ENCODE peak calls at places on chromosomes 12 and 14, in ten cellular contexts. D is GM20000, F is Peyer's patch, Y is foreskin fibroblast, L is adrenal gland, C is fibroblast of pulmonary artery, B is type B pancreatic cell, M is left ventricle myocardium inferior, P is WTC11, V is RWPE1. X is an unnamed sample.
A peak's percentile ranks its signal among the peaks of the same experiment; 100 is the strongest.

GRCh38 chr14:56635041-56635440 is 55.4 kb downstream of the TMEM260 start:
- DNase-seq in D (no peak), F (no peak), Y (no peak), L (no peak), C (no peak), B (no peak), M (no peak), P (no peak), V (no peak), X (no peak)

GRCh38 chr12:70722584-70723343 is 85.5 kb upstream of the PTPRB start:
- DNase-seq in D (no peak), F (no peak), Y (no peak), L (peak; percentile 27), C (peak; percentile 75), B (no peak), M (no peak), P (no peak), V (no peak), X (no peak)

GRCh38 chr12:50527086-50527726 is 22.4 kb downstream of the DIP2B start:
- DNase-seq in D (no peak), F (no peak), Y (no peak), L (no peak), C (no peak), B (no peak), M (no peak), P (no peak), V (no peak), X (no peak)

GRCh38 chr12:103673487-103673886 is 86.4 kb downstream of the STAB2 start:
- DNase-seq in D (no peak), F (no peak), Y (no peak), L (no peak), C (no peak), B (no peak), M (no peak), P (no peak), V (no peak), X (no peak)

GRCh38 chr12:93742086-93742934 is 65.1 kb downstream of the CRADD start:
- DNase-seq in D (peak; percentile 86), F (peak; percentile 84), Y (peak; percentile 85), L (peak; percentile 85), C (peak; percentile 71), B (peak; percentile 77), M (peak; percentile 75), P (peak; percentile 69), V (peak; percentile 67), X (no peak)

GRCh38 chr14:76884853-76885276 is 58.7 kb downstream of the LRRC74A start:
- DNase-seq in D (no peak), F (no peak), Y (no peak), L (peak; percentile 30), C (no peak), B (no peak), M (peak; percentile 75), P (peak; percentile 33), V (no peak), X (no peak)

GRCh38 chr12:130872179-130873096 is 572 bp downstream of the RAN start:
- DNase-seq in D (peak; percentile 76), F (peak; percentile 61), Y (peak; percentile 53), L (peak; percentile 51), C (peak; percentile 23), B (no peak), M (peak; percentile 29), P (peak; percentile 32), V (peak; percentile 20), X (no peak)

GRCh38 chr12:113049976-113050742 is 6.4 kb upstream of the DTX1 start:
- DNase-seq in D (peak; percentile 63), F (peak; percentile 71), Y (no peak), L (peak; percentile 15), C (peak; percentile 23), B (no peak), M (no peak), P (peak; percentile 66), V (no peak), X (no peak)

GRCh38 chr12:39573971-39574370 is 45.6 kb downstream of the ABCD2 start:
- DNase-seq in D (no peak), F (no peak), Y (no peak), L (no peak), C (no peak), B (no peak), M (no peak), P (no peak), V (no peak), X (no peak)

GRCh38 chr14:23569443-23570151 is 2.0 kb upstream of the AP1G2 start:
- DNase-seq in D (no peak), F (peak; percentile 32), Y (no peak), L (no peak), C (no peak), B (no peak), M (no peak), P (peak; percentile 45), V (no peak), X (no peak)

GRCh38 chr14:102501751-102502315 is 7.7 kb downstream of the ANKRD9 start:
- DNase-seq in D (no peak), F (no peak), Y (no peak), L (no peak), C (no peak), B (no peak), M (no peak), P (peak; percentile 67), V (no peak), X (no peak)
- TF ChIP-seq CTCF in D (no peak), F (no peak), Y (no peak), L (no peak), C (no peak), B (peak; percentile 38), M (peak; percentile 16), P (peak; percentile 21), V (no peak), X (no peak)

GRCh38 chr14:99522457-99522891 is 41.3 kb downstream of the CCNK start:
- DNase-seq in D (no peak), F (no peak), Y (peak; percentile 63), L (peak; percentile 69), C (peak; percentile 65), B (no peak), M (peak; percentile 34), P (no peak), V (no peak), X (no peak)
- TF ChIP-seq CTCF in D (no peak), F (no peak), Y (no peak), L (no peak), C (no peak), B (no peak), M (no peak), P (no peak), V (no peak), X (no peak)

DNA sequence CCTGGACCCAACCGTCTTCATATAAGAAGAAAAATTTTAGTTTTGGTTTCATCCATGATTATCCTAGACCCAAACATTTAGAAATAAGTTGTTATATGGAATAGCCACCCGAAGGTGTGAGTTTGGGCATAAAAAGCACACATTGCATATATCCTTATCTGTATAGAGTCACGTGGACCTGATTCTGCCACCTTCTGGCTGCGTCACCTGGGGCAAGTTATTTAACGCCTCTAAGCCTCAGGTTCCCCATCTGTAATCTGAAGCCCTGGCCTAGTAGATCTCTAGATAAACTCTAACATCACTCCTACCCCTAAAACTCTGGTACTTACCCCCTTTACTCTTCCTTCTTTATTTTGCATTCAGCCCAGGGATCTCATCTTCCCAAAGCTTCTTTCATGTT is 14.3 kb upstream of the KRT5 start:
- DNase-seq in D (no peak), F (no peak), Y (no peak), L (no peak), C (peak; percentile 9), B (no peak), M (no peak), P (no peak), V (no peak), X (no peak)
- TF ChIP-seq CTCF in D (no peak), F (no peak), Y (no peak), L (no peak), C (peak; percentile 13), B (no peak), M (peak; percentile 20), P (no peak), V (no peak), X (peak; percentile 9)

GRCh38 chr12:52355181-52355580 is 12.1 kb downstream of the KRT85 start:
- DNase-seq in D (no peak), F (no peak), Y (no peak), L (no peak), C (no peak), B (no peak), M (no peak), P (no peak), V (no peak), X (peak; percentile 18)

GRCh38 chr12:52356031-52356761 is 11.1 kb downstream of the KRT85 start:
- DNase-seq in D (no peak), F (peak; percentile 37), Y (no peak), L (no peak), C (no peak), B (no peak), M (no peak), P (no peak), V (no peak), X (no peak)

GRCh38 chr12:52352951-52353350 is 14.3 kb downstream of the KRT85 start:
- DNase-seq in D (no peak), F (no peak), Y (no peak), L (no peak), C (no peak), B (no peak), M (no peak), P (no peak), V (no peak), X (no peak)

GRCh38 chr12:52353766-52354165 is 13.5 kb downstream of the KRT85 start:
- DNase-seq in D (no peak), F (peak; percentile 24), Y (no peak), L (no peak), C (no peak), B (no peak), M (no peak), P (no peak), V (no peak), X (no peak)

DNA sequence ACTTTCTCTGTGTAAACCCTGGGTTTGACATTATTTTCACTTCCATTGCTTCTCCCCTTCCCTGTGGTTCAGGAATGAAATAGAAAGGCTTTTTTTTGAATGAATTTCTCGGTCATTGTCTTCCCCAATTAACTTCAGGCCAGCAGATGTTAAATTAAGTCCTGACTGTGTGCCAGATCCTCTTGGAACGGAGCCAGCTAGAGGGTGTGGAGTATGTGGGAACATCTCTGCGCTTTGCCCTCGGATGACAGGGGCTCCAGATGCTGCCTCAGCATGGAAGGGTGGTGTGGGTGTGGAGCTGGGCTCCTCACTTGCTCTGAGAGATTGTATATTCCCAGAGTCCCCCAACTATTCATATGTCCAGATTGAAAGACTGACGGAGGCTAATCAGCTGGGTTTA is 13.1 kb downstream of the KRT85 start:
- DNase-seq in D (no peak), F (peak; percentile 41), Y (no peak), L (no peak), C (no peak), B (no peak), M (no peak), P (no peak), V (no peak), X (no peak)
- TF ChIP-seq CTCF in D (no peak), F (no peak), Y (no peak), L (no peak), C (no peak), B (no peak), M (no peak), P (no peak), V (no peak), X (no peak)

GRCh38 chr14:102239231-102239630 is 65.7 kb downstream of the MOK start:
- DNase-seq in D (no peak), F (no peak), Y (no peak), L (no peak), C (no peak), B (no peak), M (no peak), P (no peak), V (no peak), X (no peak)
- TF ChIP-seq CTCF in D (no peak), F (no peak), Y (no peak), L (no peak), C (no peak), B (no peak), M (no peak), P (no peak), V (no peak), X (no peak)

GRCh38 chr14:21498540-21499526 is 12.3 kb downstream of the METTL3 start:
- DNase-seq in D (peak; percentile 32), F (no peak), Y (peak; percentile 73), L (peak; percentile 27), C (peak; percentile 64), B (no peak), M (no peak), P (no peak), V (peak; percentile 31), X (no peak)
- TF ChIP-seq CTCF in D (no peak), F (no peak), Y (peak; percentile 26), L (peak; percentile 51), C (peak; percentile 49), B (peak; percentile 80), M (peak; percentile 52), P (no peak), V (peak; percentile 53), X (peak; percentile 50)

X was measured in BJ.